ENCODE peak calls at places on chromosome 18, in eight cellular contexts. R is heart left ventricle, A is OCI-LY7, U is Panc1, C is tibial nerve, E is AG10803, Q is IMR-90, N is A549. Y is an unnamed sample.

GRCh38 chr18:11279461-11279860 is 130.1 kb upstream of the PIEZO2 start:
- DNase-seq in C (no peak), E (no peak), N (no peak), R (no peak), U (no peak), Q (no peak), A (no peak), Y (no peak)

GRCh38 chr18:71130351-71130750 is 841.5 kb downstream of the SOCS6 start:
- DNase-seq in R (no peak), A (no peak), N (no peak), E (no peak), U (no peak), C (no peak), Q (no peak), Y (no peak)

GRCh38 chr18:40258298-40258697 is 1696.7 kb upstream of the PIK3C3 start:
- DNase-seq in Q (peak; percentile 40), C (no peak), U (no peak), R (no peak), N (no peak), A (no peak), E (no peak), Y (no peak)

GRCh38 chr18:75161629-75162028 is 47.3 kb downstream of the PTGR3 start:
- DNase-seq in U (peak; percentile 47), A (peak; percentile 12), C (no peak), E (peak; percentile 35), Q (no peak), N (peak; percentile 61), R (no peak), Y (no peak)

GRCh38 chr18:67151366-67151765 is 365.2 kb downstream of the DSEL start:
- DNase-seq in E (no peak), A (no peak), Q (no peak), R (no peak), C (no peak), N (no peak), U (no peak), Y (no peak)

GRCh38 chr18:35730738-35731370 is 149.3 kb downstream of the GALNT1 start:
- DNase-seq in E (no peak), N (no peak), R (peak; percentile 43), Q (peak; percentile 4), U (no peak), C (no peak), A (no peak), Y (no peak)

GRCh38 chr18:6374935-6375529 is 39.7 kb downstream of the L3MBTL4 start:
- DNase-seq in N (no peak), C (no peak), R (no peak), A (no peak), E (no peak), Q (no peak), U (no peak), Y (no peak)

GRCh38 chr18:32072321-32072720 is 19.4 kb upstream of the RNF138 start:
- DNase-seq in U (no peak), N (no peak), A (peak; percentile 13), E (no peak), Q (no peak), C (no peak), R (no peak), Y (no peak)

GRCh38 chr18:11004951-11005350 is 144.4 kb downstream of the PIEZO2 start:
- DNase-seq in N (no peak), Q (no peak), U (no peak), E (no peak), A (no peak), C (no peak), R (no peak), Y (no peak)

GRCh38 chr18:49861659-49862058 is 48.3 kb upstream of the ACAA2 start:
- DNase-seq in A (peak; percentile 8), U (no peak), R (no peak), C (no peak), N (no peak), E (peak; percentile 4), Q (no peak), Y (no peak)
- TF ChIP-seq CTCF in A (peak; percentile 69), U (peak; percentile 33), R (no peak), C (peak; percentile 19), N (peak; percentile 43), E (peak; percentile 52), Q (peak; percentile 30), Y (peak; percentile 30)

GRCh38 chr18:3264362-3264761 is 2.4 kb downstream of the MYL12B start:
- DNase-seq in Q (peak; percentile 42), E (no peak), U (no peak), A (no peak), R (no peak), C (no peak), N (peak; percentile 30), Y (no peak)
- H3K4me3 ChIP-seq in Q (no peak overlapping the region), E (peak overlapping the region; percentile 95), U (peak overlapping the region; percentile 97), A (peak overlapping the region; percentile 86), R (peak overlapping the region; percentile 93), C (peak overlapping the region; percentile 2), N (peak overlapping the region; percentile 94), Y (no peak overlapping the region)

DNA sequence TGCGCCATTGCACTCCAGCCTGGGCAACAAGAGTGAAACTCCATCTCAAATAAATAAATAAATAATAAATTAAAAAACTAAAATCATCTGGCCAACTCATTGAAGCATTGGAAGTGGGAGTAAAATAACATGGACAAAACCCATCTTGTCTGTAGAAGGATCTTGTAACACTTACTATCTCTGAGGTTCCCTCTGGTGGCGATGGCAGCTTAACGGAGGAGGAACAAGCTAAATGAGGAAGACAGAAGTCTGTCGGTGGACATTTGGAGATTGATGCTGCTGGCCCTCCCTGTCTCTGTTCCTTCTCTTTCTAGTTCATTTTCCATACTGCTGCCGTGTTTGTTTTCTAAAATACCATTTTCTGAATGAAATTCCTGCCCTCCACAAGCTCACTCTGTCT is 43.4 kb downstream of the ZCCHC2 start:
- DNase-seq in A (peak; percentile 3), Q (peak; percentile 7), C (peak; percentile 29), R (peak; percentile 66), E (peak; percentile 36), N (peak; percentile 42), U (no peak), Y (no peak)
- TF ChIP-seq CTCF in A (no peak), Q (no peak), C (peak; percentile 32), R (peak; percentile 40), E (peak; percentile 40), N (peak; percentile 11), U (peak; percentile 14), Y (peak; percentile 10)

GRCh38 chr18:62521082-62521481 is 1.7 kb upstream of the ZCCHC2 start:
- DNase-seq in E (no peak), Q (no peak), C (no peak), U (no peak), A (no peak), N (no peak), R (no peak), Y (no peak)
- H3K4me3 ChIP-seq in E (no peak overlapping the region), Q (no peak overlapping the region), C (no peak overlapping the region), U (peak overlapping the region; percentile 68), A (peak overlapping the region; percentile 77), N (no peak overlapping the region), R (peak overlapping the region; percentile 90), Y (no peak overlapping the region)

GRCh38 chr18:48539406-48540328 is 836 bp downstream of the CTIF start:
- DNase-seq in A (no peak), E (peak; percentile 45), C (peak; percentile 21), N (peak; percentile 39), Q (peak; percentile 59), R (peak; percentile 54), U (no peak), Y (no peak)
- TF ChIP-seq CTCF in A (no peak), E (no peak), C (no peak), N (no peak), Q (no peak), R (no peak), U (no peak), Y (no peak)

DNA sequence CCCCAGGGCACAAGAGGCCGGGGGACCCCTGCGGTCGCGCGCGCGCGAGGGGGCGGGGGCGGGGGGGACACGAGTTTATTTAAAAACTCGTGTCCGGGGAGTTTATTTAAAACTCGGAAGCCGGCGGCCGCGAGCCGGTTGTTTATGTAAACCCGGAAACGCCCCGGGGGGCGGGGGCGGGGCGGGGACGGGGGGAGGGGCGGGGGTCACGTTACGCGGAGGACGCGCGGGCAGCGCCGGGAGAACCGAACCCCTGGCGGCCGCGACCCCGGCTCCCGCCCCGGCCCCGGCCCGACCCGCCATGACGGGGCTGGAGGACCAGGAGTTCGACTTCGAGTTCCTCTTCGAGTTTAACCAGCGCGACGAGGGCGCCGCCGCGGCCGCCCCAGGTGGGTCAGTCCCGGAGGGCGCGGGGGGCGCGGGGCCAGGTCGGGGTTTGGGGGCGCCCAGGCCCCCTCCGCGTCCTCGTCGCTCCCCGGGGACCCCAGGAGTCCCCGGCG is 4.4 kb downstream of the NFATC1 start:
- DNase-seq in C (peak; percentile 78), Q (no peak), R (peak; percentile 84), N (no peak), E (peak; percentile 24), U (no peak), A (peak; percentile 70), Y (no peak)
- H3K4me3 ChIP-seq in C (peak overlapping the region; percentile 64), Q (peak overlapping the region; percentile 86), R (peak overlapping the region; percentile 78), N (peak overlapping the region; percentile 78), E (peak overlapping the region; percentile 55), U (peak overlapping the region; percentile 68), A (peak overlapping the region; percentile 86), Y (peak overlapping the region; percentile 45)

DNA sequence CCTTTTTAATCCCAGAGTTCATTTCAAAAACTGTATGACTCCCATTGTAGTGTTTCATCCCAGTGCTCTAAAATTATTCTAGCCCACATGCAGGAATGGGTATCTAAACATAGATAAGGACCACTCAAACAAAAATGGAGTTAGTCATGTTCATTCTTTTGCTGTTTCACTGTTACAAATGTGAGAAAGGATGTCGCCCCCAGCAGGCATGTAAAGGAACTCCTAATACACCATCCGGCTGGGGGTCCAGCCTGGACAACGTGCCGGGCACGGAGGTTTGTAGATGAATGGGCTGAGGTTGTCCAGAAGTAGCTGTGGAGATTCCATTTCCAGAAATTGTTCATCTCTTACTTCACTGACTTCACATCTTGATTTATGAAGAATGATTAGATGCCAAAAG is 101.9 kb upstream of the RAB12 start:
- DNase-seq in A (peak; percentile 14), Q (peak; percentile 4), R (no peak), N (peak; percentile 12), C (no peak), U (no peak), E (no peak), Y (no peak)
- TF ChIP-seq CTCF in A (peak; percentile 76), Q (peak; percentile 25), R (no peak), N (no peak), C (no peak), U (no peak), E (peak; percentile 22), Y (peak; percentile 38)

GRCh38 chr18:26863122-26863879 is 2.2 kb downstream of the AQP4 start:
- DNase-seq in A (no peak), R (peak; percentile 88), U (no peak), Q (no peak), C (no peak), E (no peak), N (peak; percentile 33), Y (no peak)
- H3K4me3 ChIP-seq in A (no peak overlapping the region), R (peak overlapping the region; percentile 50), U (peak overlapping the region; percentile 40), Q (no peak overlapping the region), C (no peak overlapping the region), E (no peak overlapping the region), N (peak overlapping the region; percentile 55), Y (no peak overlapping the region)

DNA sequence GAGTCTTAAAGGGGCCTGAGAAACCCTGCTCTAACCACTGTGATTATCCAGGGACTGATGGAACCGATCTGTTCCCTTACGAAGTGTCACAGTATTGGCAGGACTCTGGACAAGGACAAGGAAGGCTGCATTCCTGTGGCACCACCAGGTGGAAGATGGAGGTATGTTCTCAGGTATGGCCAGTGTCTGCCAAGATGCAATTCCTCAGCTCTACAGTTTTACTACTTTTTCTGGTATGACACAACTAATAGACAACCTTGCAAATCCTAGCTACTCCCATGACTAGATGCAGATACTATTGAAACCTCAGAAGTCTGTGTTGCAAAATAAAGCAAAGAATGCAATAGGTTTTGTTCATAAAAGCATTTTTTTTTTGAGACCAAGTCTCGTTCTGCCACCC is 14.6 kb downstream of the RAB31 start:
- DNase-seq in R (no peak), A (peak; percentile 12), Q (no peak), E (peak; percentile 49), N (no peak), U (no peak), C (no peak), Y (no peak)
- TF ChIP-seq CTCF in R (no peak), A (peak; percentile 30), Q (no peak), E (no peak), N (no peak), U (no peak), C (no peak), Y (peak; percentile 2)